ENCODE peak calls at places on chromosome 10, in five cellular contexts. U is ovary, S is heart right ventricle, B is lower lobe of right lung, R is bronchial epithelial cell. V is an unnamed sample.

GRCh38 chr10:25105262-25105661 is 69.5 kb upstream of the GPR158 start:
- DNase-seq in B (no peak), S (no peak), R (no peak), U (no peak), V (no peak)

GRCh38 chr10:26697163-26697921 is at the start of gene PDSS1:
- DNase-seq in B (peak), R (peak), U (peak), S (peak), V (peak)

GRCh38 chr10:125057158-125058001 is 103.0 kb downstream of the CTBP2 start:
- DNase-seq in B (no peak), R (peak), S (peak), U (peak), V (peak)

GRCh38 chr10:68082815-68083395 is 7.8 kb upstream of the HERC4 start:
- DNase-seq in U (no peak), S (no peak), B (no peak), R (peak), V (no peak)

GRCh38 chr10:32982293-32982709 is 24.3 kb upstream of the ITGB1 start:
- DNase-seq in R (peak), B (no peak), U (no peak), S (no peak), V (no peak)

GRCh38 chr10:33026422-33026821 is 68.4 kb upstream of the ITGB1 start:
- DNase-seq in R (no peak), U (no peak), B (no peak), S (no peak), V (no peak)

GRCh38 chr10:113113241-113113640 is 163.2 kb downstream of the TCF7L2 start:
- DNase-seq in R (no peak), B (no peak), U (no peak), S (no peak), V (no peak)

GRCh38 chr10:24277771-24278518 is 69.0 kb downstream of the KIAA1217 start:
- DNase-seq in R (peak), B (no peak), S (peak), U (no peak), V (no peak)

GRCh38 chr10:52216852-52217251 is 97.2 kb upstream of the DKK1 start:
- DNase-seq in R (peak), S (no peak), B (no peak), U (no peak), V (no peak)

GRCh38 chr10:114279886-114280644 is 41.0 kb downstream of the VWA2 start:
- DNase-seq in U (no peak), S (no peak), B (no peak), R (peak), V (peak)

GRCh38 chr10:132248455-132249231 is 59.1 kb downstream of the STK32C start:
- DNase-seq in B (no peak), U (no peak), S (peak), R (no peak), V (no peak)

GRCh38 chr10:125263551-125263950 is 103.2 kb upstream of the CTBP2 start:
- DNase-seq in R (peak), S (no peak), B (no peak), U (no peak), V (no peak)

GRCh38 chr10:124244256-124244877 is 151.0 kb upstream of the CHST15 start:
- DNase-seq in U (peak), S (no peak), B (peak), R (no peak), V (peak)

GRCh38 chr10:119025776-119026175 is 3.7 kb upstream of the NANOS1 start:
- DNase-seq in R (no peak), B (peak), S (peak), U (no peak), V (no peak)
- H3K4me3 ChIP-seq in R (no peak), B (no peak), S (no peak), U (no peak), V (no peak)

DNA sequence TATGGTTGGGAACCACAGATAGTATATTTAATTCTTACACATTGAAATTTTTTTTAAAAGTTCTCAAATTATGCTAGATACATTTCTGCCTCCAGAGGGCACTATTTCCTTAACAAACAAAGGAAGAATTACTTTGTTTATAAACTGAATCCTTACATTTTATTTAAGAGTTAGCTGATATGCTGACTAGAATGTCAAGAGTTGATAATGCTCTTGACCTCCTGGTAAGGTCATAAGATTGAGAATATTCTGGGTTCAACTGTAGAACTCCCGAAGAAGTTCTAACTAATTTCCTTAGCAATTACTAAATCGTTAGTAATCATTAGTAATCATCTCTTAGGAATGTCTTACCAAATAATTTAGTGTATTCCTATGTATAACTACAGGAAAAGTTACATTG is 95.3 kb upstream of the CYP26C1 start:
- DNase-seq in R (peak), B (no peak), U (no peak), S (no peak), V (no peak)
- TF ChIP-seq CTCF in R (peak), B (peak), U (peak), S (peak), V (peak)

DNA sequence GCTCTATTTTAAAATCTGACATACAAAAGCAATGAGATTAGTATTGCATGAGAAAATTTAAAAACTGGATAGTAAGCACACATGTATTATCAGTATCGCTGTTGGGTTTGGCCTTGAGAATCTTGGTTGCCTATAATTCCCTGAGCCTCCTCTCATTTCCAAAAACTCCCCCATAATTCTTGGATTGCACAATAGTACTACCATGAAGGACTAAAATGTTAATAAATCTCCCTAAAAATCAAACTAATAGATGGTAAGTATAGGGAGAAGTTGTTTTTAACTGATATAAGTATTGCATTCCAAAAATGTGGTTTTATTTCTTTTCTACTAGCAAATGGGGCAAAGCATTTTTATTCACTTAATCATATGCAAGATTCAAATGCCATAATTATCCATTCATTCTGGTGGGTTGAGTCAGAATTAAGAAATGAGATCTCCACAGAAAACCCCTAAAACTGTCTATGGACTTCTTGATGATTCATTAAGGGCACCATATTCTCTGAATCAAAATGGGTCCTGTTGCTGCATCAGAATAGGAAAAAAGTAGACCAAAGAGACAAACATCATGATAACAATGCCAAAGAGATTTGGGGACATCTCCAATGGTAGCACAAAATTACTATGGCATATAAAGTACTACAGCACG is 10.3 kb upstream of the VIM start:
- DNase-seq in U (no peak), R (peak), B (no peak), S (no peak), V (no peak)
- H3K4me3 ChIP-seq in U (no peak), R (no peak), B (no peak), S (no peak), V (no peak)

GRCh38 chr10:5567477-5567876 is 42.7 kb downstream of the CALML3 start:
- DNase-seq in R (no peak), S (no peak), B (no peak), U (no peak), V (no peak)
- TF ChIP-seq CTCF in R (no peak), S (no peak), B (no peak), U (no peak), V (no peak)

GRCh38 chr10:44309939-44310761 is 74.7 kb downstream of the CXCL12 start:
- DNase-seq in B (no peak), R (no peak), U (no peak), S (no peak), V (no peak)
- H3K4me3 ChIP-seq in B (peak), R (no peak), U (no peak), S (peak), V (peak)

DNA sequence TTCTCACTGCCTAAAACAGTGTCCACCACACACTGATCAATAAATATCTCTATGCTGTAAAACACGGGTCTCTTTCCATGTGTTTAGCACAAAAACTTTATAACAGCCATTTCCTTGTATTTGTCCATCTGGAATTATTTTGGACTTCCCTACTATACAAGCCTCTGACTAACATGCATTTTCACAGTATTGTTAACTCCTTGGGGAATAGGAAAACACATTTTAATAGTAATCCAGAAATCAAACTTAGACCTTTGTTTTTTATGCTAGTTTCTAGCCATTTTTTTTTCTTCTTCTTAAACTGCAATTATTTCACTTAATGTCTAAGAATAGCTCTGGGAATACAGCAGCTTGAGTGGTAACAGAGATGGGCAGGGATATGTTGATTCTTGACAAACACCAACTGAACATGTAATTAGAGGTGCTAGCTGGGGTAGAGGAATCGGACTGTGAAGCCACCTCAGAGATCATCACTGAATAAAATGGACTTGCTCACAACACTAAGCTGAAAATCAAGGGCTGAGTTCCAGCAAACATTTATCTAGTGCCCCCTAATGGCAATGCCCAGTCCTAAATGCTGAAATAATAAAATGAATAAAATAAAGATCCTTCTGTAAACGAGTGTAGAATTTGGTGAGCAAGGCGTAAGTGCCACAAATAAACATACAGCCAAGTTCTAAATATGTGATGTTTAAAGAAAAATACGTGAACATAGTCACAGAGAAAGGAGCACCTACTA is 593.1 kb downstream of the SORCS1 start:
- DNase-seq in R (peak), B (no peak), S (no peak), U (no peak), V (no peak)
- TF ChIP-seq CTCF in R (peak), B (no peak), S (peak), U (no peak), V (no peak)

GRCh38 chr10:102628451-102628911 is 15.8 kb upstream of the TRIM8 start:
- DNase-seq in B (peak), U (peak), S (peak), R (no peak), V (no peak)
- H3K4me3 ChIP-seq in B (no peak), U (no peak), S (no peak), R (no peak), V (no peak)

DNA sequence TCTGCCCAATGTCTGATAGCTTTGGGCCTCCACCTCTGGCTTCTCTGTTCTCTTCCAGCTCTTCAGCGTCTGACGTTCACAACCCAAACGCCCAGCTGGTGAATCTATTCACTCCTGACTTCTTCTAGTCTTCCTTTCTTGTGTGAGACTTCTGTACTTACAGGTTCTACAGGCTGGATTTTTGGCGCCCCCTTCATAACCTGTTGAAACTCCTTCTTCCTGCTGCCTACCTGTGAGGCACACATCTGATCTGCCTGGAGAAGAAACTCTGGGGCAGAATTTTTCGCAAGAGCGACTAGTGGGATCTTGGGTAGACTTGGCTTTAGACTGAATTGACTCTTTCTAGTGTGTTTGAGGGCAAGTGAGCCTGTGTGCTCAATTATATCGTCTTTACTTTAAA is 249.3 kb downstream of the REEP3 start:
- DNase-seq in S (no peak), B (no peak), R (no peak), U (no peak), V (no peak)
- TF ChIP-seq CTCF in S (no peak), B (no peak), R (no peak), U (no peak), V (no peak)

GRCh38 chr10:46284286-46285229 is 2.2 kb upstream of the ANTXRL start:
- DNase-seq in R (peak), S (peak), B (peak), U (peak), V (peak)

GRCh38 chr10:46283945-46284285 is 2.9 kb upstream of the ANTXRL start:
- DNase-seq in B (no peak), U (no peak), R (no peak), S (no peak), V (peak)

GRCh38 chr10:46283217-46283944 is 3.4 kb upstream of the ANTXRL start:
- DNase-seq in U (no peak), S (no peak), B (no peak), R (no peak), V (peak)

GRCh38 chr10:46285300-46285699 is 1.5 kb upstream of the ANTXRL start:
- DNase-seq in R (no peak), S (no peak), U (no peak), B (no peak), V (no peak)

DNA sequence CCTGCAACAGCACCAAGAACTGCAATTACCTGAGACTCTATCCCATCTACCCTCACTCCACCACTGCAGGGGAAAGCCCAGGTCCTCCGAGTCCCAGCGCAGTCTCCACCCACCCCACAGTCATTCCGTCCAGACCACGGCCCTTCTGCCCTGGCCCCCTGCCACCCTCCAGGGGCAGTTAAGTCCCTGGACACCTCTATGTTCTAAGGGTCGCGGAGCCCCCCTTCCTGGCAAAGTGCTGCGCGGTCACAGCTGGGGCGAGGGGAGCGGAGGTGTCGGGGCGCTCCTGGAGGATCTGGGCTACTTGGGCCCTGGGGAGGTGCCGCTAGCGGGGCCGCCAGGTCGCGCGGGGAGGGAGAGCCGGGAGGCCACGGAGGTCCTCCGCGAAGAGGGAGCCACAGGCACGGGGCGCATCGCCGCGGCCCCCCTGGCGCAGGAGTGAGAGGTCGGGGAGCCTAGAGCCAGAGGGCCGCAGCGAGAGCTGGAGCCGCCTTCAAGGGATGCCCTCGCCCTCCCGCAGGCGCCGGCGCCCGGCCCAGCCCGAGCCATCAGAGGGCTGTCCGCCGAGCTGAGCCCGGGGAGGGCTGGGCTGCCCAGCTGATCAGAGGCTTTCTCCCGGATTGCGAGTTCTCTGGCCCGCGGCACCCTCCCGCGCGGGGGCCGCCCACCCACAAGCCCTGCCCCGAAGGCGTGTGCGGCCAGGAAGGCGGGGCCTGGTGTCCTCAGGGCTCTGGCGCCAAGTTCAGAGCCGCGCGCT is 4.2 kb upstream of the ANTXRL start:
- DNase-seq in R (peak), U (peak), S (peak), B (peak), V (peak)
- H3K4me3 ChIP-seq in R (peak), U (peak), S (peak), B (peak), V (peak)